ENCODE peak calls at places on chromosomes 5 and 9, in ten cellular contexts. Y, X, T, O, G, M, D, B, W and F are unnamed samples.

GRCh38 chr5:72955768-72956323 is at the start of gene FCHO2:
- DNase-seq in Y (peak; percentile 95), T (peak; percentile 93), O (peak; percentile 94), M (peak; percentile 98), B (peak; percentile 98), W (peak; percentile 100), X (peak; percentile 97), G (peak; percentile 95), D (peak; percentile 87), F (peak; percentile 73)

GRCh38 chr9:2889023-2889422 is 45.1 kb upstream of the PUM3 start:
- DNase-seq in X (no peak), D (no peak), Y (no peak), W (no peak), B (no peak), O (no peak), T (no peak), G (no peak), M (no peak), F (no peak)

GRCh38 chr9:133935328-133936040 is 56.6 kb downstream of the VAV2 start:
- DNase-seq in B (no peak), M (no peak), X (no peak), T (peak; percentile 93), G (no peak), W (peak; percentile 40), O (no peak), D (peak; percentile 89), Y (peak; percentile 70), F (no peak)

GRCh38 chr5:125269926-125270325 is 523.5 kb upstream of the ZNF608 start:
- DNase-seq in Y (no peak), B (no peak), T (no peak), O (no peak), W (peak; percentile 24), G (no peak), M (no peak), D (no peak), X (peak; percentile 8), F (no peak)

GRCh38 chr5:14854806-14855205 is 16.8 kb downstream of the ANKH start:
- DNase-seq in D (no peak), W (no peak), O (no peak), G (no peak), Y (no peak), T (no peak), X (no peak), B (no peak), M (no peak), F (no peak)

GRCh38 chr5:149466457-149466972 is 84.7 kb downstream of the CSNK1A1 start:
- DNase-seq in O (no peak), X (peak; percentile 66), W (peak; percentile 58), M (peak; percentile 95), G (no peak), T (peak; percentile 86), B (no peak), D (peak; percentile 84), Y (peak; percentile 95), F (peak; percentile 12)

GRCh38 chr5:78718827-78719226 is 70.3 kb upstream of the LHFPL2 start:
- DNase-seq in B (peak; percentile 12), T (peak; percentile 46), G (peak; percentile 28), X (no peak), W (no peak), O (no peak), D (no peak), Y (no peak), M (no peak), F (no peak)

GRCh38 chr5:128409401-128409800 is 128.6 kb downstream of the FBN2 start:
- DNase-seq in M (no peak), X (no peak), O (no peak), T (peak; percentile 31), W (no peak), B (peak; percentile 12), G (no peak), D (peak; percentile 20), Y (no peak), F (no peak)

GRCh38 chr5:171390883-171391677 is 3.4 kb downstream of the NPM1 start:
- DNase-seq in W (no peak), T (no peak), M (peak; percentile 29), X (no peak), O (no peak), G (no peak), B (no peak), D (no peak), Y (no peak), F (no peak)

GRCh38 chr5:172688735-172689572 is 47.9 kb downstream of the NEURL1B start:
- DNase-seq in M (no peak), Y (peak; percentile 11), D (no peak), B (no peak), X (peak; percentile 63), W (peak; percentile 54), G (peak; percentile 19), T (no peak), O (no peak), F (peak; percentile 79)

GRCh38 chr5:1708592-1709141 is 91.0 kb downstream of the MRPL36 start:
- DNase-seq in Y (no peak), D (no peak), M (no peak), W (no peak), O (no peak), B (no peak), X (no peak), G (no peak), T (no peak), F (no peak)
- H3K4me2 ChIP-seq in Y (no peak overlapping the region), D (no peak overlapping the region), M (no peak overlapping the region), W (no peak overlapping the region), O (no peak overlapping the region), B (peak overlapping the region; percentile 77), X (no peak overlapping the region), G (peak overlapping the region; percentile 47), T (no peak overlapping the region), F (no peak overlapping the region)

GRCh38 chr5:145800181-145800580 is 35.0 kb downstream of the PRELID2 start:
- DNase-seq in M (no peak), T (no peak), W (no peak), Y (no peak), B (no peak), O (no peak), X (no peak), D (no peak), G (no peak), F (no peak)

GRCh38 chr5:145793574-145793973 is 41.6 kb downstream of the PRELID2 start:
- DNase-seq in T (no peak), B (no peak), Y (no peak), G (no peak), D (no peak), X (no peak), W (no peak), M (no peak), O (no peak), F (no peak)

GRCh38 chr5:145797336-145797735 is 37.8 kb downstream of the PRELID2 start:
- DNase-seq in Y (peak; percentile 59), W (no peak), X (peak; percentile 31), D (peak; percentile 22), G (no peak), M (peak; percentile 10), O (no peak), T (peak; percentile 47), B (peak; percentile 30), F (no peak)

GRCh38 chr5:145792840-145793239 is 42.3 kb downstream of the PRELID2 start:
- DNase-seq in X (no peak), B (peak; percentile 36), G (no peak), W (no peak), Y (no peak), M (no peak), T (no peak), O (no peak), D (no peak), F (no peak)

DNA sequence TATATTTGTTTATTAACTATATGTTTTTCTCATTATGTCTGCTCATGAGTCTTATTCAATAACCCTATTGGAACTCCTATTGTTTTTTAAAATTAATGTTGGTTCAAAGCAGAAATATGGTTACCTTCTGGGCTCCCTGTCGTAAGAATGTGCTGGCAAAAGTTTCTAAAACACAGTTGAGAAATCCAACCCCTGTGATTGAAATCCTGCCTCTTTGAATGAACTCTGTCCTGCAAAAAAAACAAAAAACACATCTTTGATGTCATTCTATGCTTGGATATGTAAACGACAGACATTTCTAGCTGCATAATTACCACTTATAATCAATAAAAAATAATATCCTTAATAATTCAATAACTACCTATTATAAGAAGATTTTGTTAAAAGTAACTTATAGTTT is 38.8 kb downstream of the PRELID2 start:
- DNase-seq in Y (no peak), G (no peak), M (no peak), W (no peak), D (no peak), X (no peak), B (no peak), O (no peak), T (no peak), F (no peak)
- H4K20me1 ChIP-seq in Y (no peaks in the 10 kb centered on the region), G (no peaks in the 10 kb centered on the region), M (no peaks in the 10 kb centered on the region), W (no peaks in the 10 kb centered on the region), D (no peaks in the 10 kb centered on the region), X (no peaks in the 10 kb centered on the region), B (no peaks in the 10 kb centered on the region), O (peaks cover 5% of the 10 kb centered on the region), T (no peaks in the 10 kb centered on the region), F (no peaks in the 10 kb centered on the region)

GRCh38 chr5:178587793-178588611 is 2.2 kb downstream of the COL23A1 start:
- DNase-seq in O (no peak), X (no peak), G (no peak), B (no peak), M (no peak), W (no peak), Y (no peak), T (no peak), D (no peak), F (no peak)

GRCh38 chr5:178590924-178591423 is 781 bp upstream of the COL23A1 start:
- DNase-seq in W (no peak), B (no peak), D (no peak), X (no peak), M (peak; percentile 57), Y (peak; percentile 4), T (peak; percentile 26), O (no peak), G (no peak), F (no peak)

GRCh38 chr5:178589180-178590140 is 733 bp downstream of the COL23A1 start:
- DNase-seq in W (peak; percentile 80), D (peak; percentile 18), X (no peak), Y (peak; percentile 11), M (peak; percentile 61), T (peak; percentile 50), O (no peak), B (peak; percentile 65), G (no peak), F (no peak)

GRCh38 chr5:178590141-178590923 is at the start of gene COL23A1:
- DNase-seq in X (peak; percentile 40), M (peak; percentile 65), W (peak; percentile 73), Y (peak; percentile 43), B (peak; percentile 86), G (no peak), O (no peak), D (peak; percentile 36), T (peak; percentile 60), F (no peak)

GRCh38 chr5:178588769-178589168 is 1.4 kb downstream of the COL23A1 start:
- DNase-seq in Y (no peak), W (no peak), T (no peak), X (no peak), B (no peak), M (no peak), O (no peak), D (no peak), G (no peak), F (no peak)
- H3K4me2 ChIP-seq in Y (no peak overlapping the region), W (peak overlapping the region; percentile 99), T (no peak overlapping the region), X (no peak overlapping the region), B (peak overlapping the region; percentile 79), M (no peak overlapping the region), O (no peak overlapping the region), D (no peak overlapping the region), G (no peak overlapping the region), F (no peak overlapping the region)

DNA sequence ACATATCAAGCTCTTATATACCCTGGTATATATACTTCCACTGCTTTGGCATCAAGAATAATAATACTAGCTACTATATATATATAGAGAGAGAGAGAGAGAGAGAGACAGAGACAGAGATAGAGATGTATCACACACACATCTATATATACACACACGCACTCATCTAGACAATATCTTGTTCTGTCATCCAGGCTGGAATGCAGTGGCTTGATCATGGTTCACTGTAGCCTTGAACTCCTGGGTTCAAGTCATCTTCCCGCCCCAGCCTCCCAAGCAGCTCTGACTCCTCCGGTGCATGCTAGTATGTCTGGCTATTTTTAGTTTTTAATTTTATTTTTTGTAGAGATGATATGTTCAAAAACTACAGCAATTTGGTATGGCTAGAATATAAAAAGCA is 22.5 kb downstream of the ANKHD1 start:
- DNase-seq in W (no peak), X (no peak), G (no peak), D (no peak), O (no peak), B (no peak), T (no peak), Y (peak; percentile 5), M (no peak), F (no peak)
- H4K20me1 ChIP-seq in W (peaks cover 66% of the 10 kb centered on the region), X (peaks cover 19% of the 10 kb centered on the region), G (peaks cover 5% of the 10 kb centered on the region), D (peaks cover 68% of the 10 kb centered on the region), O (peaks cover 4% of the 10 kb centered on the region), B (peaks cover 55% of the 10 kb centered on the region), T (peaks cover 3% of the 10 kb centered on the region), Y (peaks cover 18% of the 10 kb centered on the region), M (peaks cover 18% of the 10 kb centered on the region), F (peaks cover 35% of the 10 kb centered on the region)